ENCODE peak calls at places on chromosomes 13 and 19, in six cellular contexts. One of them, this sample, is unnamed.

GRCh38 chr19:28569132-28570114 is 643.5 kb downstream of the UQCRFS1 start:
- DNase-seq in GM13977: no peak
- DNase-seq in AG09309: no peak
- DNase-seq in uterus: no peak
- DNase-seq in BJ: no peak
- DNase-seq in left ventricle myocardium inferior: no peak
- DNase-seq in this sample: no peak

GRCh38 chr13:32282096-32282711 is 33.0 kb downstream of the ZAR1L start:
- DNase-seq in GM13977: no peak
- DNase-seq in AG09309: no peak
- DNase-seq in uterus: no peak
- DNase-seq in BJ: no peak
- DNase-seq in left ventricle myocardium inferior: no peak
- DNase-seq in this sample: no peak

GRCh38 chr13:33145667-33146066 is 129.4 kb downstream of the KL start:
- DNase-seq in GM13977: no peak
- DNase-seq in AG09309: no peak
- DNase-seq in uterus: no peak
- DNase-seq in BJ: no peak
- DNase-seq in left ventricle myocardium inferior: no peak
- DNase-seq in this sample: no peak

GRCh38 chr19:15293751-15294505 is 38.4 kb downstream of the BRD4 start:
- DNase-seq in GM13977: no peak
- DNase-seq in AG09309: no peak
- DNase-seq in uterus: no peak
- DNase-seq in BJ: no peak
- DNase-seq in left ventricle myocardium inferior: no peak
- DNase-seq in this sample: no peak

GRCh38 chr19:10911579-10912363 is 16.7 kb downstream of the YIPF2 start:
- DNase-seq in GM13977: no peak
- DNase-seq in AG09309: no peak
- DNase-seq in uterus: no peak
- DNase-seq in BJ: no peak
- DNase-seq in left ventricle myocardium inferior: no peak
- DNase-seq in this sample: no peak

GRCh38 chr19:16078311-16078758 is 2.0 kb downstream of the TPM4 start:
- DNase-seq in GM13977: no peak
- DNase-seq in AG09309: no peak
- DNase-seq in uterus: peak
- DNase-seq in BJ: no peak
- DNase-seq in left ventricle myocardium inferior: no peak
- DNase-seq in this sample: no peak

GRCh38 chr19:18650468-18651001 is 13.7 kb downstream of the KLHL26 start:
- DNase-seq in GM13977: no peak
- DNase-seq in AG09309: no peak
- DNase-seq in uterus: peak
- DNase-seq in BJ: peak
- DNase-seq in left ventricle myocardium inferior: peak
- DNase-seq in this sample: no peak

GRCh38 chr13:114148521-114148855 is 16.1 kb upstream of the RASA3 start:
- DNase-seq in GM13977: peak
- DNase-seq in AG09309: no peak
- DNase-seq in uterus: no peak
- DNase-seq in BJ: no peak
- DNase-seq in left ventricle myocardium inferior: no peak
- DNase-seq in this sample: peak

GRCh38 chr19:23790641-23791488 is 32.2 kb upstream of the ZNF681 start:
- DNase-seq in GM13977: no peak
- DNase-seq in AG09309: no peak
- DNase-seq in uterus: no peak
- DNase-seq in BJ: no peak
- DNase-seq in left ventricle myocardium inferior: no peak
- DNase-seq in this sample: no peak

GRCh38 chr13:109933476-109933875 is 147.1 kb upstream of the IRS2 start:
- DNase-seq in GM13977: no peak
- DNase-seq in AG09309: no peak
- DNase-seq in uterus: no peak
- DNase-seq in BJ: no peak
- DNase-seq in left ventricle myocardium inferior: no peak
- DNase-seq in this sample: no peak

GRCh38 chr19:55091955-55092354 is 16.3 kb downstream of the EPS8L1 start:
- DNase-seq in GM13977: no peak
- DNase-seq in AG09309: no peak
- DNase-seq in uterus: no peak
- DNase-seq in BJ: no peak
- DNase-seq in left ventricle myocardium inferior: no peak
- DNase-seq in this sample: no peak

GRCh38 chr19:52170863-52171320 is 529 bp downstream of the ZNF836 start:
- DNase-seq in GM13977: no peak
- DNase-seq in AG09309: no peak
- DNase-seq in uterus: peak
- DNase-seq in BJ: no peak
- DNase-seq in left ventricle myocardium inferior: peak
- DNase-seq in this sample: no peak

GRCh38 chr19:42038675-42039074 is 31.3 kb downstream of the GRIK5 start:
- DNase-seq in GM13977: no peak
- DNase-seq in AG09309: no peak
- DNase-seq in uterus: no peak
- DNase-seq in BJ: no peak
- DNase-seq in left ventricle myocardium inferior: peak
- DNase-seq in this sample: no peak

GRCh38 chr13:109155301-109155761 is 525.9 kb downstream of the MYO16 start:
- DNase-seq in GM13977: no peak
- DNase-seq in AG09309: peak
- DNase-seq in uterus: no peak
- DNase-seq in BJ: no peak
- DNase-seq in left ventricle myocardium inferior: no peak
- DNase-seq in this sample: no peak

GRCh38 chr19:13153627-13154240 is 3.5 kb downstream of the IER2 start:
- DNase-seq in GM13977: peak
- DNase-seq in AG09309: no peak
- DNase-seq in uterus: peak
- DNase-seq in BJ: no peak
- DNase-seq in left ventricle myocardium inferior: no peak
- DNase-seq in this sample: no peak

GRCh38 chr19:47619763-47620162 is 10.8 kb downstream of the BICRA start:
- DNase-seq in GM13977: no peak
- DNase-seq in AG09309: no peak
- DNase-seq in uterus: no peak
- DNase-seq in BJ: no peak
- DNase-seq in left ventricle myocardium inferior: no peak
- DNase-seq in this sample: no peak

GRCh38 chr13:75226092-75226491 is 255.9 kb downstream of the TBC1D4 start:
- DNase-seq in GM13977: no peak
- DNase-seq in AG09309: no peak
- DNase-seq in uterus: no peak
- DNase-seq in BJ: no peak
- DNase-seq in left ventricle myocardium inferior: no peak
- DNase-seq in this sample: no peak

GRCh38 chr19:43589680-43590079 is 6.3 kb downstream of the IRGQ start:
- DNase-seq in GM13977: no peak
- DNase-seq in AG09309: no peak
- DNase-seq in uterus: no peak
- DNase-seq in BJ: no peak
- DNase-seq in left ventricle myocardium inferior: no peak
- DNase-seq in this sample: no peak

GRCh38 chr19:32532233-32532632 is 48.8 kb upstream of the PDCD5 start:
- DNase-seq in GM13977: no peak
- DNase-seq in AG09309: no peak
- DNase-seq in uterus: no peak
- DNase-seq in BJ: no peak
- DNase-seq in left ventricle myocardium inferior: no peak
- DNase-seq in this sample: no peak

GRCh38 chr13:56528040-56528760 is 612.5 kb upstream of the PRR20A start:
- DNase-seq in GM13977: no peak
- DNase-seq in AG09309: no peak
- DNase-seq in uterus: no peak
- DNase-seq in BJ: no peak
- DNase-seq in left ventricle myocardium inferior: no peak
- DNase-seq in this sample: no peak

GRCh38 chr13:53042897-53043296 is 14.3 kb downstream of the OLFM4 start:
- DNase-seq in GM13977: no peak
- DNase-seq in AG09309: no peak
- DNase-seq in uterus: no peak
- DNase-seq in BJ: peak
- DNase-seq in left ventricle myocardium inferior: no peak
- DNase-seq in this sample: no peak

GRCh38 chr19:3450796-3451411 is 29.4 kb downstream of the SMIM24 start:
- DNase-seq in GM13977: peak
- DNase-seq in AG09309: peak
- DNase-seq in uterus: peak
- DNase-seq in BJ: peak
- DNase-seq in left ventricle myocardium inferior: peak
- DNase-seq in this sample: no peak

DNA sequence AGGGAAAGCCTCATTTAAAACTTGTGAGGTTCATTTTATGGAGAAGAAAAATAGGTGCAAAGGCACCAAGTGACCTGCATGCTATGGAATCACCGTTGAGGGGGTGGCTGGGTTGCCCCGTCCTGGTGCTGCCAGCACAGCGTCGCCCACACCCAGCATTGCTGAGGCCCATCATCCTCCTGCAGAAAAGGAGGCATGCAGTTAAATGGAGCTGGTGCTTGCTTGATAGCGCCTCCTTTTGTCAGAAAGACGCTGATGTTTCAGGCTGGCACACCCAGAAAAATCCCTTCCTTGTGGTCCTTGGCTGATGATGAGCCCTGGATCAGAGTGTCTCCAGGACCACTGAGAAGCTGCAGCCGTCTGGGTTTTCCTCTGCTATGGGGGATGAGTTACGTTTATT is 36.9 kb downstream of the DHRS12 start:
- DNase-seq in GM13977: no peak
- DNase-seq in AG09309: no peak
- DNase-seq in uterus: no peak
- DNase-seq in BJ: no peak
- DNase-seq in left ventricle myocardium inferior: no peak
- DNase-seq in this sample: no peak
- TF ChIP-seq CTCF in GM13977: peak
- TF ChIP-seq CTCF in AG09309: no peak
- TF ChIP-seq CTCF in uterus: no peak
- TF ChIP-seq CTCF in BJ: no peak
- TF ChIP-seq CTCF in left ventricle myocardium inferior: no peak
- TF ChIP-seq CTCF in this sample: no peak

GRCh38 chr13:94711561-94712286 is 621 bp downstream of the SOX21 start:
- DNase-seq in GM13977: peak
- DNase-seq in AG09309: no peak
- DNase-seq in uterus: no peak
- DNase-seq in BJ: no peak
- DNase-seq in left ventricle myocardium inferior: no peak
- DNase-seq in this sample: peak

GRCh38 chr13:94712287-94712811 is at the start of gene SOX21:
- DNase-seq in GM13977: peak
- DNase-seq in AG09309: no peak
- DNase-seq in uterus: no peak
- DNase-seq in BJ: no peak
- DNase-seq in left ventricle myocardium inferior: no peak
- DNase-seq in this sample: peak

GRCh38 chr13:94712812-94713555 is 639 bp upstream of the SOX21 start:
- DNase-seq in GM13977: peak
- DNase-seq in AG09309: peak
- DNase-seq in uterus: no peak
- DNase-seq in BJ: peak
- DNase-seq in left ventricle myocardium inferior: no peak
- DNase-seq in this sample: peak

GRCh38 chr13:94713556-94714182 is 1.3 kb upstream of the SOX21 start:
- DNase-seq in GM13977: no peak
- DNase-seq in AG09309: no peak
- DNase-seq in uterus: no peak
- DNase-seq in BJ: no peak
- DNase-seq in left ventricle myocardium inferior: no peak
- DNase-seq in this sample: no peak

GRCh38 chr13:94716016-94716415 is 3.7 kb upstream of the SOX21 start:
- DNase-seq in GM13977: no peak
- DNase-seq in AG09309: no peak
- DNase-seq in uterus: no peak
- DNase-seq in BJ: no peak
- DNase-seq in left ventricle myocardium inferior: no peak
- DNase-seq in this sample: no peak
- TF ChIP-seq CTCF in GM13977: no peak
- TF ChIP-seq CTCF in AG09309: no peak
- TF ChIP-seq CTCF in uterus: no peak
- TF ChIP-seq CTCF in BJ: peak
- TF ChIP-seq CTCF in left ventricle myocardium inferior: no peak
- TF ChIP-seq CTCF in this sample: no peak

DNA sequence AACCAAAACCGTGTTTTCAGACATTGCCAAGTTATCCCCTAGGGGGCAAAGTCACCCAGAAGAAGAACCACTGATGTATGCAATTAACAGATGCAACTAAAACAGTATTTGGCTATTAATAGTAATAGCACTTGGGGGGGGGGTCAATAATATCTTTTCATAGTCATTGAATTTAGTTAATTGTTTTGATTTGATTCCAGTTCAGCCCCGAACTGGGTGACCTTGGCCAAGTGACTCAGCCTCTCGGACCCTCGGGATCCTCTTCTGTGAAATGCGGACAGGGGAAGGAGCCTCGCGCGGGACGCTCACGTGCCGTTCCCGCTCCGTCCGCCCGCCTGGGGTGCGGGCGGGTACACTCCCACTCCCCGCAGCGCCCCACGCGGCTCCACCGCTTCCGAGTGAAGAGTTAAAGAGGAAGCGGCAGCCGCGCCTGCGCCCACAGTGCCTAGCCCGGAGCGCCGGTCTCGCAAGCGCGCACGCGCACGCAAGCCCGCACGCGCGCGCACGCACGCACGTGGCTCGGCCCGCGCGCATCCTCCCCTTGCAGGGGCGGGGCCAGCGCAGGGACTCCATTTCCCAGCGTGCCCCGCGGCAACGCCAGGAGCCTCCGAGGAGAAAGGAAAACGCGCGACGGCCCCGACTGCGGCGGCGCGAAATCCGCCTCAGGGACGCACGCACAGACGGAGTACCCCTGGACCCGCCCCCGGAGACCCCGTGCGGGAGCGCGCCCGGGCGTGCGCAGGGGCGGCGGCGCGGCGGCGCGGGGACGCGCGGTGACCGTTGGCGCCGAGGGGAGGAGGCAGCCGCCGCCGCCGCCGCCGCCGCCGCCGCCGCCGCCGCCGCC is at the start of gene DAZAP1:
- DNase-seq in GM13977: peak
- DNase-seq in AG09309: peak
- DNase-seq in uterus: peak
- DNase-seq in BJ: peak
- DNase-seq in left ventricle myocardium inferior: peak
- DNase-seq in this sample: peak
- TF ChIP-seq CTCF in GM13977: peak
- TF ChIP-seq CTCF in AG09309: peak
- TF ChIP-seq CTCF in uterus: no peak
- TF ChIP-seq CTCF in BJ: peak
- TF ChIP-seq CTCF in left ventricle myocardium inferior: peak
- TF ChIP-seq CTCF in this sample: peak

DNA sequence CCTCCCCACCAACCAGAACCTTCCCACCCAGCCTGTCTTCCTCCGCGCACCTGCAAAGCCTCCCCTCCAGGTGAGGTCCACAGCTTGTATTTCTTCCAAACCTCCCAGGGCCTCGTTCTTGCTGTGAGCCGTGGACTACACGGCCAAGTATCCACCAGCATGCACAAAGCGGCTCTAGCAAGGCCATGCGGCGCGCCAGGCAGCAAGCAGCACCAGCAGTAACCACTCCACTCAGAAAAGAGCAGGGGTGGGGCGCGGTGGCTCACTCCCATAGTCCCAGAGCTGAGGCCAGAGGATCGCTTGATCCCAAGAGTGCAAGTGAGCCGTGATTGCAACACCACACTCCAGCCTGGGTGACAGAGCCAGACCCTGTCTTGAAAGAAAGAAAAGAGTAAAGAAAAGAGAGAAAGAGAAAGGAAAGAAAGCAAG is 4.7 kb downstream of the CCDC8 start:
- DNase-seq in GM13977: no peak
- DNase-seq in AG09309: no peak
- DNase-seq in uterus: peak
- DNase-seq in BJ: no peak
- DNase-seq in left ventricle myocardium inferior: peak
- DNase-seq in this sample: no peak
- TF ChIP-seq CTCF in GM13977: no peak
- TF ChIP-seq CTCF in AG09309: no peak
- TF ChIP-seq CTCF in uterus: no peak
- TF ChIP-seq CTCF in BJ: no peak
- TF ChIP-seq CTCF in left ventricle myocardium inferior: no peak
- TF ChIP-seq CTCF in this sample: no peak

This sample was measured in GM20000.